ENCODE peak calls at places on chromosome 13, in five cellular contexts. One of them, this sample, is unnamed.

GRCh38 chr13:67042556-67042955 is 187.6 kb downstream of the PCDH9 start:
- DNase-seq in GM13977: no peak
- DNase-seq in tibial artery: no peak
- DNase-seq in WTC11: no peak
- DNase-seq in endodermal cell: no peak
- DNase-seq in this sample: no peak

GRCh38 chr13:26967119-26968038 is 204.2 kb downstream of the USP12 start:
- DNase-seq in GM13977: no peak
- DNase-seq in tibial artery: no peak
- DNase-seq in WTC11: no peak
- DNase-seq in endodermal cell: no peak
- DNase-seq in this sample: no peak

GRCh38 chr13:58893396-58893795 is 1261.9 kb downstream of the PCDH17 start:
- DNase-seq in GM13977: no peak
- DNase-seq in tibial artery: no peak
- DNase-seq in WTC11: no peak
- DNase-seq in endodermal cell: no peak
- DNase-seq in this sample: no peak

GRCh38 chr13:31051999-31052398 is 109.7 kb downstream of the HSPH1 start:
- DNase-seq in GM13977: no peak
- DNase-seq in tibial artery: peak
- DNase-seq in WTC11: peak
- DNase-seq in endodermal cell: peak
- DNase-seq in this sample: no peak

GRCh38 chr13:101785858-101786257 is 333.4 kb downstream of the ITGBL1 start:
- DNase-seq in GM13977: no peak
- DNase-seq in tibial artery: no peak
- DNase-seq in WTC11: peak
- DNase-seq in endodermal cell: peak
- DNase-seq in this sample: peak

GRCh38 chr13:20192470-20193141 is at the start of gene GJB2:
- DNase-seq in GM13977: no peak
- DNase-seq in tibial artery: no peak
- DNase-seq in WTC11: peak
- DNase-seq in endodermal cell: peak
- DNase-seq in this sample: no peak

GRCh38 chr13:112693831-112694497 is 4.1 kb downstream of the ATP11A start:
- DNase-seq in GM13977: no peak
- DNase-seq in tibial artery: peak
- DNase-seq in WTC11: peak
- DNase-seq in endodermal cell: peak
- DNase-seq in this sample: no peak

GRCh38 chr13:26707122-26708006 is 53.2 kb downstream of the GPR12 start:
- DNase-seq in GM13977: peak
- DNase-seq in tibial artery: no peak
- DNase-seq in WTC11: peak
- DNase-seq in endodermal cell: peak
- DNase-seq in this sample: peak

GRCh38 chr13:54705738-54706137 is 1677.1 kb downstream of the OLFM4 start:
- DNase-seq in GM13977: no peak
- DNase-seq in tibial artery: no peak
- DNase-seq in WTC11: no peak
- DNase-seq in endodermal cell: peak
- DNase-seq in this sample: no peak

GRCh38 chr13:66618702-66619101 is 611.4 kb downstream of the PCDH9 start:
- DNase-seq in GM13977: no peak
- DNase-seq in tibial artery: no peak
- DNase-seq in WTC11: no peak
- DNase-seq in endodermal cell: no peak
- DNase-seq in this sample: peak

GRCh38 chr13:26979334-26979733 is 192.3 kb downstream of the USP12 start:
- DNase-seq in GM13977: no peak
- DNase-seq in tibial artery: no peak
- DNase-seq in WTC11: no peak
- DNase-seq in endodermal cell: no peak
- DNase-seq in this sample: no peak

GRCh38 chr13:94061316-94061715 is 418.2 kb downstream of the DCT start:
- DNase-seq in GM13977: no peak
- DNase-seq in tibial artery: no peak
- DNase-seq in WTC11: no peak
- DNase-seq in endodermal cell: no peak
- DNase-seq in this sample: no peak

GRCh38 chr13:79309690-79310089 is 96.4 kb downstream of the RBM26 start:
- DNase-seq in GM13977: no peak
- DNase-seq in tibial artery: no peak
- DNase-seq in WTC11: no peak
- DNase-seq in endodermal cell: no peak
- DNase-seq in this sample: no peak

GRCh38 chr13:70405266-70405665 is 297.0 kb upstream of the KLHL1 start:
- DNase-seq in GM13977: no peak
- DNase-seq in tibial artery: no peak
- DNase-seq in WTC11: no peak
- DNase-seq in endodermal cell: no peak
- DNase-seq in this sample: no peak

GRCh38 chr13:39313721-39314120 is 275.5 kb downstream of the NHLRC3 start:
- DNase-seq in GM13977: no peak
- DNase-seq in tibial artery: no peak
- DNase-seq in WTC11: no peak
- DNase-seq in endodermal cell: no peak
- DNase-seq in this sample: no peak

GRCh38 chr13:99501952-99502310 is 659 bp downstream of the TM9SF2 start:
- DNase-seq in GM13977: no peak
- DNase-seq in tibial artery: no peak
- DNase-seq in WTC11: no peak
- DNase-seq in endodermal cell: no peak
- DNase-seq in this sample: no peak

GRCh38 chr13:113155982-113156655 is 2.3 kb upstream of the PROZ start:
- DNase-seq in GM13977: no peak
- DNase-seq in tibial artery: no peak
- DNase-seq in WTC11: no peak
- DNase-seq in endodermal cell: no peak
- DNase-seq in this sample: no peak

GRCh38 chr13:78689011-78689410 is 30.1 kb upstream of the OBI1 start:
- DNase-seq in GM13977: no peak
- DNase-seq in tibial artery: no peak
- DNase-seq in WTC11: no peak
- DNase-seq in endodermal cell: no peak
- DNase-seq in this sample: no peak

GRCh38 chr13:33003458-33004019 is 12.7 kb upstream of the KL start:
- DNase-seq in GM13977: no peak
- DNase-seq in tibial artery: no peak
- DNase-seq in WTC11: no peak
- DNase-seq in endodermal cell: no peak
- DNase-seq in this sample: no peak

GRCh38 chr13:36395280-36395679 is 37.0 kb upstream of the CCNA1 start:
- DNase-seq in GM13977: no peak
- DNase-seq in tibial artery: no peak
- DNase-seq in WTC11: no peak
- DNase-seq in endodermal cell: no peak
- DNase-seq in this sample: no peak
- TF ChIP-seq CTCF in GM13977: no peak
- TF ChIP-seq CTCF in tibial artery: peak
- TF ChIP-seq CTCF in WTC11: no peak
- TF ChIP-seq CTCF in endodermal cell: peak
- TF ChIP-seq CTCF in this sample: no peak

DNA sequence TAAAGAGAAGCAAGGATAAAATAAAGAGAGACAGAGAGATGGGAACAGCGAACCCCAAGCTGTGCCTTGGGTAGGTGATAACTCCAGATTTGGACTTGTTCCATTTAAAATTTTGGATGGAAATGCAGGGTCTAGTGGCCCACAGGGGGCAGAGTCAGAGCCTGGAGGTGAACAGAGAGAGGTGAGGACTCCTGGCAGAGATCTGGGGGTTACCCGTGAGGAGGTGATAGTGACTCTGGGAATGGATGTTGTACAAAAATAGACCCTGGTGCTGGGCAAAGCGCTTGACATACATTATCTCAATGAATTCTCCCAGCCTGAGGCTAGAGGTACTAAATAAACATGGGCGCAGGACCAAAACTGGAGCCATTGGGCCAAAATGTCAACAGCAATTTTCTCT is 14.3 kb upstream of the DHRS12 start:
- DNase-seq in GM13977: no peak
- DNase-seq in tibial artery: peak
- DNase-seq in WTC11: no peak
- DNase-seq in endodermal cell: no peak
- DNase-seq in this sample: no peak
- TF ChIP-seq CTCF in GM13977: peak
- TF ChIP-seq CTCF in tibial artery: no peak
- TF ChIP-seq CTCF in WTC11: no peak
- TF ChIP-seq CTCF in endodermal cell: peak
- TF ChIP-seq CTCF in this sample: no peak

DNA sequence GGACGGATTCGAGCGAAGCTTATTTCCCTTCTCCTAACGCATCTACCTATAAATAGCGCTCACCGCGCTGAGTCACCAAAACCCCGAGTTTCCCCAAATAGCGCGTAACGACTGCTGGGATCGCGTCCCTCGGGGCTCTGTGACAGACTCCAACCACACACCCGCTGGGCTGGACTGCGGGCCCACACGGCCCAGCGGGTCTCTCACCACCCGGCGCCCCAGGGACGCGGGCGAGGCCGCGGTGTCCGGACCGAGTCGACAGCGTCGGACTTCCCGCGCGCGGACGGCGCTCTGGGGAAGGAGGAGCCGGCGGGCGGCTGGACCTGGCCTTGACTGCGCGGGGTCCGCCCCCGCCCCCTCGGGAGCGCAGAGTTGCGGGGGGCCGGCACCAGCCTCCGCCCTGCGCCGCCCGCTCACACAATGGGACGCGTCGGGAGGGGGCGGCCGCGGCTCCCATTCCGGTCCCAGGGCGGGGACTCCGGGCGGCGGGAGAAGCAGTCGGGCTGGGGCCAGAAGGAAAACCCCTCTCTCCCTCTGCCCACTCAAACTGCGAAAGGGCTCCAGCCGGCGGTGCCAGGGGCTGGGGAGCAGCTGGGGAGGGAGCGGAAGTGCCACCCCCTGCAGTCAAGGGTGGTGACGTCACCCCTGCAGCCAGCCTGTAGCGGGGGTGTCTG is 108.8 kb downstream of the KCNRG start:
- DNase-seq in GM13977: peak
- DNase-seq in tibial artery: peak
- DNase-seq in WTC11: peak
- DNase-seq in endodermal cell: peak
- DNase-seq in this sample: peak
- TF ChIP-seq CTCF in GM13977: no peak
- TF ChIP-seq CTCF in tibial artery: no peak
- TF ChIP-seq CTCF in WTC11: no peak
- TF ChIP-seq CTCF in endodermal cell: peak
- TF ChIP-seq CTCF in this sample: peak

GRCh38 chr13:51783432-51784094 is 20.4 kb downstream of the DHRS12 start:
- DNase-seq in GM13977: no peak
- DNase-seq in tibial artery: no peak
- DNase-seq in WTC11: no peak
- DNase-seq in endodermal cell: no peak
- DNase-seq in this sample: no peak

GRCh38 chr13:51780099-51780498 is 23.9 kb downstream of the DHRS12 start:
- DNase-seq in GM13977: no peak
- DNase-seq in tibial artery: no peak
- DNase-seq in WTC11: no peak
- DNase-seq in endodermal cell: no peak
- DNase-seq in this sample: no peak

GRCh38 chr13:51782026-51782710 is 21.8 kb downstream of the DHRS12 start:
- DNase-seq in GM13977: no peak
- DNase-seq in tibial artery: no peak
- DNase-seq in WTC11: no peak
- DNase-seq in endodermal cell: no peak
- DNase-seq in this sample: no peak

GRCh38 chr13:51784097-51784496 is 19.9 kb downstream of the DHRS12 start:
- DNase-seq in GM13977: no peak
- DNase-seq in tibial artery: no peak
- DNase-seq in WTC11: no peak
- DNase-seq in endodermal cell: no peak
- DNase-seq in this sample: no peak

GRCh38 chr13:51781246-51782022 is 22.5 kb downstream of the DHRS12 start:
- DNase-seq in GM13977: peak
- DNase-seq in tibial artery: no peak
- DNase-seq in WTC11: peak
- DNase-seq in endodermal cell: peak
- DNase-seq in this sample: peak
- TF ChIP-seq CTCF in GM13977: peak
- TF ChIP-seq CTCF in tibial artery: no peak
- TF ChIP-seq CTCF in WTC11: no peak
- TF ChIP-seq CTCF in endodermal cell: peak
- TF ChIP-seq CTCF in this sample: peak

This sample was measured in GM13976.